ENCODE peak calls at places on chromosomes 11 and 22, in seven cellular contexts. S, H, A, M, O, K and W are unnamed samples.

GRCh38 chr11:47391077-47391583 is 12.8 kb upstream of the SPI1 start:
- DNase-seq in H (no peak), K (no peak), M (no peak), S (peak), A (no peak), O (no peak), W (no peak)

GRCh38 chr22:42439821-42440674 is 7.8 kb upstream of the NFAM1 start:
- DNase-seq in S (peak), A (peak), M (no peak), K (peak), H (no peak), O (no peak), W (no peak)

GRCh38 chr22:31343235-31344191 is 2.6 kb downstream of the PATZ1 start:
- DNase-seq in A (peak), M (no peak), O (peak), S (peak), H (no peak), K (peak), W (peak)

GRCh38 chr22:48758905-48759875 is 1068.5 kb downstream of the BRD1 start:
- DNase-seq in K (no peak), A (peak), O (no peak), M (no peak), H (no peak), S (no peak), W (no peak)

GRCh38 chr11:122661182-122661945 is 5.8 kb downstream of the UBASH3B start:
- DNase-seq in K (no peak), M (no peak), S (no peak), O (peak), A (no peak), H (no peak), W (no peak)

GRCh38 chr11:120054753-120055045 is 83.2 kb downstream of the TRIM29 start:
- DNase-seq in M (no peak), K (no peak), A (no peak), O (no peak), H (no peak), S (no peak), W (no peak)

GRCh38 chr11:123469089-123469488 is 39.0 kb downstream of the GRAMD1B start:
- DNase-seq in K (no peak), S (no peak), A (peak), H (no peak), O (no peak), M (no peak), W (peak)

GRCh38 chr11:58061813-58062212 is 31.1 kb downstream of the OR6Q1 start:
- DNase-seq in K (no peak), O (no peak), S (no peak), H (no peak), M (no peak), A (no peak), W (no peak)

GRCh38 chr11:61679301-61679700 is 890 bp upstream of the DAGLA start:
- DNase-seq in M (no peak), H (no peak), O (no peak), K (no peak), A (no peak), S (no peak), W (no peak)

GRCh38 chr11:59644528-59644927 is 24.3 kb downstream of the PATL1 start:
- DNase-seq in K (no peak), S (no peak), H (no peak), M (no peak), A (no peak), O (no peak), W (no peak)

GRCh38 chr11:102783016-102783415 is 2.6 kb upstream of the MMP10 start:
- DNase-seq in O (no peak), K (no peak), A (no peak), S (no peak), M (no peak), H (no peak), W (no peak)

GRCh38 chr11:104390696-104391095 is 226.7 kb upstream of the PDGFD start:
- DNase-seq in S (no peak), O (no peak), A (no peak), K (no peak), H (no peak), M (no peak), W (no peak)

GRCh38 chr22:47784367-47784983 is 1022.0 kb downstream of the TBC1D22A start:
- DNase-seq in S (no peak), A (no peak), K (no peak), H (no peak), M (no peak), O (no peak), W (no peak)

GRCh38 chr11:20367313-20367948 is 3.9 kb downstream of the HTATIP2 start:
- DNase-seq in S (peak), O (no peak), H (peak), M (peak), K (no peak), A (peak), W (peak)

GRCh38 chr11:2498750-2499149 is 53.9 kb downstream of the KCNQ1 start:
- DNase-seq in M (no peak), A (no peak), H (no peak), O (no peak), S (no peak), K (no peak), W (no peak)